ENCODE peak calls at places on chromosomes 13 and 19, in six cellular contexts. One of them, this sample, is unnamed.

GRCh38 chr13:69565334-69565733 is 542.3 kb upstream of the ATXN8OS start:
- DNase-seq in colonic mucosa: peak
- DNase-seq in coronary artery: no peak
- DNase-seq in epithelial cell of esophagus: peak
- DNase-seq in PC-3: peak
- DNase-seq in PC-9: peak
- DNase-seq in this sample: no peak

GRCh38 chr13:99656092-99656745 is 154.9 kb downstream of the TM9SF2 start:
- DNase-seq in PC-3: peak
- DNase-seq in PC-9: peak
- DNase-seq in colonic mucosa: peak
- DNase-seq in epithelial cell of esophagus: peak
- DNase-seq in coronary artery: no peak
- DNase-seq in this sample: peak

GRCh38 chr19:29104605-29105241 is 108.2 kb downstream of the UQCRFS1 start:
- DNase-seq in epithelial cell of esophagus: no peak
- DNase-seq in coronary artery: no peak
- DNase-seq in PC-3: no peak
- DNase-seq in PC-9: no peak
- DNase-seq in colonic mucosa: no peak
- DNase-seq in this sample: no peak

GRCh38 chr19:281992-282391 is 9.2 kb downstream of the PLPP2 start:
- DNase-seq in PC-9: no peak
- DNase-seq in colonic mucosa: no peak
- DNase-seq in PC-3: no peak
- DNase-seq in coronary artery: no peak
- DNase-seq in epithelial cell of esophagus: no peak
- DNase-seq in this sample: no peak

GRCh38 chr19:3203754-3204645 is 18.3 kb downstream of the NCLN start:
- DNase-seq in epithelial cell of esophagus: no peak
- DNase-seq in coronary artery: no peak
- DNase-seq in PC-9: no peak
- DNase-seq in colonic mucosa: no peak
- DNase-seq in PC-3: no peak
- DNase-seq in this sample: no peak

GRCh38 chr13:109389892-109390345 is 396.5 kb downstream of the IRS2 start:
- DNase-seq in coronary artery: no peak
- DNase-seq in epithelial cell of esophagus: peak
- DNase-seq in colonic mucosa: no peak
- DNase-seq in PC-3: no peak
- DNase-seq in PC-9: peak
- DNase-seq in this sample: peak

GRCh38 chr19:32874605-32875004 is 5.0 kb upstream of the SLC7A9 start:
- DNase-seq in PC-3: no peak
- DNase-seq in coronary artery: no peak
- DNase-seq in epithelial cell of esophagus: no peak
- DNase-seq in colonic mucosa: no peak
- DNase-seq in PC-9: no peak
- DNase-seq in this sample: no peak

GRCh38 chr19:10339380-10339960 is at the start of gene ICAM3:
- DNase-seq in epithelial cell of esophagus: no peak
- DNase-seq in PC-9: no peak
- DNase-seq in colonic mucosa: peak
- DNase-seq in coronary artery: no peak
- DNase-seq in PC-3: no peak
- DNase-seq in this sample: no peak

GRCh38 chr13:49086711-49087110 is 111.0 kb downstream of the FNDC3A start:
- DNase-seq in coronary artery: no peak
- DNase-seq in PC-3: peak
- DNase-seq in PC-9: peak
- DNase-seq in epithelial cell of esophagus: peak
- DNase-seq in colonic mucosa: no peak
- DNase-seq in this sample: peak

GRCh38 chr19:17171874-17172273 is 43.3 kb upstream of the USE1 start:
- DNase-seq in epithelial cell of esophagus: no peak
- DNase-seq in colonic mucosa: no peak
- DNase-seq in PC-3: no peak
- DNase-seq in coronary artery: no peak
- DNase-seq in PC-9: no peak
- DNase-seq in this sample: no peak

GRCh38 chr13:97318532-97318931 is 96.4 kb downstream of the MBNL2 start:
- DNase-seq in PC-3: no peak
- DNase-seq in epithelial cell of esophagus: no peak
- DNase-seq in PC-9: no peak
- DNase-seq in coronary artery: no peak
- DNase-seq in colonic mucosa: no peak
- DNase-seq in this sample: no peak

GRCh38 chr13:111572956-111573355 is 252.5 kb downstream of the TEX29 start:
- DNase-seq in colonic mucosa: no peak
- DNase-seq in PC-9: no peak
- DNase-seq in coronary artery: no peak
- DNase-seq in PC-3: no peak
- DNase-seq in epithelial cell of esophagus: no peak
- DNase-seq in this sample: no peak

GRCh38 chr13:95924389-95924994 is 128.7 kb downstream of the UGGT2 start:
- DNase-seq in PC-9: peak
- DNase-seq in coronary artery: no peak
- DNase-seq in colonic mucosa: no peak
- DNase-seq in PC-3: peak
- DNase-seq in epithelial cell of esophagus: peak
- DNase-seq in this sample: peak

GRCh38 chr13:53242015-53242414 is 213.4 kb downstream of the OLFM4 start:
- DNase-seq in coronary artery: no peak
- DNase-seq in PC-3: no peak
- DNase-seq in PC-9: no peak
- DNase-seq in epithelial cell of esophagus: no peak
- DNase-seq in colonic mucosa: no peak
- DNase-seq in this sample: no peak

GRCh38 chr13:112442483-112443090 is 66.4 kb downstream of the SPACA7 start:
- DNase-seq in colonic mucosa: peak
- DNase-seq in PC-9: no peak
- DNase-seq in epithelial cell of esophagus: peak
- DNase-seq in coronary artery: peak
- DNase-seq in PC-3: no peak
- DNase-seq in this sample: peak

GRCh38 chr19:35079826-35080225 is 35.8 kb upstream of the FXYD3 start:
- DNase-seq in colonic mucosa: no peak
- DNase-seq in PC-3: no peak
- DNase-seq in epithelial cell of esophagus: no peak
- DNase-seq in PC-9: no peak
- DNase-seq in coronary artery: no peak
- DNase-seq in this sample: no peak

GRCh38 chr19:10602330-10603083 is 15.4 kb upstream of the AP1M2 start:
- DNase-seq in PC-9: peak
- DNase-seq in colonic mucosa: peak
- DNase-seq in epithelial cell of esophagus: peak
- DNase-seq in PC-3: peak
- DNase-seq in coronary artery: peak
- DNase-seq in this sample: peak

GRCh38 chr19:47729799-47730520 is 15.4 kb upstream of the NOP53 start:
- DNase-seq in coronary artery: no peak
- DNase-seq in PC-9: peak
- DNase-seq in epithelial cell of esophagus: peak
- DNase-seq in PC-3: peak
- DNase-seq in colonic mucosa: peak
- DNase-seq in this sample: no peak

GRCh38 chr19:50522881-50523280 is 9.2 kb upstream of the ASPDH start:
- DNase-seq in coronary artery: no peak
- DNase-seq in PC-3: no peak
- DNase-seq in PC-9: no peak
- DNase-seq in epithelial cell of esophagus: no peak
- DNase-seq in colonic mucosa: no peak
- DNase-seq in this sample: no peak

GRCh38 chr13:31214379-31214778 is 14.6 kb downstream of the B3GLCT start:
- DNase-seq in PC-9: no peak
- DNase-seq in PC-3: no peak
- DNase-seq in colonic mucosa: no peak
- DNase-seq in coronary artery: no peak
- DNase-seq in epithelial cell of esophagus: no peak
- DNase-seq in this sample: no peak

GRCh38 chr13:113602291-113602970 is 17.9 kb downstream of the TFDP1 start:
- DNase-seq in epithelial cell of esophagus: no peak
- DNase-seq in PC-9: no peak
- DNase-seq in coronary artery: no peak
- DNase-seq in colonic mucosa: no peak
- DNase-seq in PC-3: no peak
- DNase-seq in this sample: no peak

GRCh38 chr13:20680416-20681080 is 23.0 kb upstream of the IL17D start:
- DNase-seq in epithelial cell of esophagus: no peak
- DNase-seq in colonic mucosa: no peak
- DNase-seq in coronary artery: no peak
- DNase-seq in PC-3: no peak
- DNase-seq in PC-9: no peak
- DNase-seq in this sample: no peak

GRCh38 chr19:12331211-12331941 is 2.1 kb downstream of the ZNF563 start:
- DNase-seq in epithelial cell of esophagus: no peak
- DNase-seq in colonic mucosa: no peak
- DNase-seq in PC-3: no peak
- DNase-seq in PC-9: no peak
- DNase-seq in coronary artery: no peak
- DNase-seq in this sample: no peak
- H3K4me3 ChIP-seq in epithelial cell of esophagus: no peak
- H3K4me3 ChIP-seq in colonic mucosa: no peak
- H3K4me3 ChIP-seq in PC-3: no peak
- H3K4me3 ChIP-seq in PC-9: no peak
- H3K4me3 ChIP-seq in coronary artery: no peak
- H3K4me3 ChIP-seq in this sample: no peak

DNA sequence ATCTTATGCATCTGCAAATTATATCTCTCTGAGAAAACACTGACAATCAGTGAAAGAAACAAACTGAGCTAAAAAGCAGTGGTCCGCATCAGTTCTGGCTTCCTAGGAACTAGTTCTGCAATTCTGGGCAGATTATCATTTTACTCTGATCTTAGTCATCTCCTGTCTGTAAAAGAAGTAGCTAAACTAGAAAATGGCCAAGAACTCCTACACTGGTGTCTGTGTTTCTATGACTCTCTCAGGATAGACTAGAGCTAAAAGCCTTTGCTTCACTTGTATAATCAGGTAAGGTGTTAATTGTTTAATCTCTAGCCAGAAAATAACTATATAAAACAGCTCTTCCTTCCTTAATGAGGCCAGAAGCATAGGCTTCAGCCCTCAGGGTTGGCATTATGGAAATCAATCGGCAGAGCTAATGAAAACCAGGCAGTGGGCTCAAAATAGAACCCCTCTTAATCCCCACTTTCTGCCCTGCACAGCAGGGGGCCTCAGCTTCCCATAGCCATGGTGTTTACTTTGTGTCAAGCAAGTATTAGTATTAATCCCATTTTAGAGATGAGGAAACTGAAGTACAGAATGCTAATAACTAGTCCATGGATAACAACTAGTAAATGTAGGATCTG is 459.2 kb downstream of the FGF14 start:
- DNase-seq in PC-9: peak
- DNase-seq in coronary artery: no peak
- DNase-seq in colonic mucosa: no peak
- DNase-seq in epithelial cell of esophagus: no peak
- DNase-seq in PC-3: peak
- DNase-seq in this sample: no peak
- H3K4me3 ChIP-seq in PC-9: no peak
- H3K4me3 ChIP-seq in coronary artery: no peak
- H3K4me3 ChIP-seq in colonic mucosa: no peak
- H3K4me3 ChIP-seq in epithelial cell of esophagus: no peak
- H3K4me3 ChIP-seq in PC-3: no peak
- H3K4me3 ChIP-seq in this sample: no peak

DNA sequence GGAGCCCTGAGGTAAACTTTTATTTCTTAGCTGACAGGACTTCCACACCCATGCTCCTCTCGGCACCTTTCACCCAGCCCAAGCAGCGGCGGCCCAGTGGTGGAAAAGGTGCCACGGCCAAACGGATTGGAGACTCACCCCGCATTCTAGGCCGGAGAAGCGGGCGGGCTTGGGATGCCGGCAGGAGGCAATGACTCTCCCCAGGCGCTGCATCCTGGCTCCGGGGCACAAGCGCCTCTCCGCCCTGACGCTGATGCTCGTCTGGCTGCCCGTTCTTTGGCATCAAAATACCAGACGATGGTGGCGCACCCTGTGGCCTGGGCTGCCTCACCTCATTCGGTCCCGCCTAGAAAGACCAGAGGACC is 6.7 kb upstream of the ZNF606 start:
- DNase-seq in epithelial cell of esophagus: no peak
- DNase-seq in colonic mucosa: no peak
- DNase-seq in coronary artery: no peak
- DNase-seq in PC-3: no peak
- DNase-seq in PC-9: no peak
- DNase-seq in this sample: no peak
- H3K4me3 ChIP-seq in epithelial cell of esophagus: peak
- H3K4me3 ChIP-seq in colonic mucosa: peak
- H3K4me3 ChIP-seq in coronary artery: peak
- H3K4me3 ChIP-seq in PC-3: peak
- H3K4me3 ChIP-seq in PC-9: no peak
- H3K4me3 ChIP-seq in this sample: peak

GRCh38 chr19:44356383-44357111 is at the start of gene ZNF112:
- DNase-seq in epithelial cell of esophagus: peak
- DNase-seq in PC-9: peak
- DNase-seq in coronary artery: peak
- DNase-seq in colonic mucosa: peak
- DNase-seq in PC-3: peak
- DNase-seq in this sample: peak
- H3K4me3 ChIP-seq in epithelial cell of esophagus: peak
- H3K4me3 ChIP-seq in PC-9: peak
- H3K4me3 ChIP-seq in coronary artery: peak
- H3K4me3 ChIP-seq in colonic mucosa: peak
- H3K4me3 ChIP-seq in PC-3: peak
- H3K4me3 ChIP-seq in this sample: peak

DNA sequence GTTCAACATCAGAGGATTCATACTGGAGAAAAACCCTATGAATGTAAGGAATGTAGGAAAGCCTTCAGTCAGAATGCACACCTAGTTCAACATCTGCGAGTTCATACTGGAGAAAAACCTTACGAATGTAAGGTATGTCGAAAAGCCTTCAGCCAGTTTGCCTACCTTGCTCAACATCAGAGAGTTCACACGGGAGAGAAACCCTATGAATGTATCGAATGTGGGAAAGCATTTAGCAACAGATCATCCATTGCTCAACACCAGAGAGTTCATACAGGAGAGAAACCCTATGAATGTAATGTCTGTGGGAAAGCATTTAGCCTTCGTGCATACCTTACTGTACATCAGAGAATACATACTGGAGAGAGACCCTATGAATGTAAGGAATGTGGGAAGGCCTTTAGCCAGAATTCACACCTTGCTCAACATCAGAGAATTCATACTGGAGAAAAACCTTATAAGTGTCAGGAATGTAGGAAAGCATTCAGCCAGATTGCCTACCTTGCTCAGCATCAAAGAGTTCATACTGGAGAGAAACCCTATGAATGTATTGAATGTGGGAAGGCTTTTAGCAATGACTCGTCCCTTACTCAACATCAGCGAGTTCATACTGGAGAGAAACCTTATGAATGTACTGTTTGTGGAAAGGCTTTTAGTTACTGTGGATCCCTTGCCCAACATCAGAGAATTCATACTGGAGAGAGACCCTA is 15.4 kb downstream of the ZNF570 start:
- DNase-seq in coronary artery: no peak
- DNase-seq in PC-9: no peak
- DNase-seq in epithelial cell of esophagus: no peak
- DNase-seq in colonic mucosa: no peak
- DNase-seq in PC-3: no peak
- DNase-seq in this sample: no peak
- H3K4me3 ChIP-seq in coronary artery: peak
- H3K4me3 ChIP-seq in PC-9: no peak
- H3K4me3 ChIP-seq in epithelial cell of esophagus: no peak
- H3K4me3 ChIP-seq in colonic mucosa: no peak
- H3K4me3 ChIP-seq in PC-3: no peak
- H3K4me3 ChIP-seq in this sample: no peak

GRCh38 chr19:44770550-44771257 is 7.0 kb upstream of the CBLC start:
- DNase-seq in PC-9: peak
- DNase-seq in PC-3: peak
- DNase-seq in colonic mucosa: peak
- DNase-seq in coronary artery: peak
- DNase-seq in epithelial cell of esophagus: peak
- DNase-seq in this sample: peak
- H3K4me3 ChIP-seq in PC-9: no peak
- H3K4me3 ChIP-seq in PC-3: peak
- H3K4me3 ChIP-seq in colonic mucosa: no peak
- H3K4me3 ChIP-seq in coronary artery: no peak
- H3K4me3 ChIP-seq in epithelial cell of esophagus: no peak
- H3K4me3 ChIP-seq in this sample: no peak

This sample was measured in foreskin fibroblast.